ENCODE peak calls at places on chromosomes 3 and 15, in six cellular contexts. M is esophagus squamous epithelium; Q is CD8-positive, alpha-beta T cell; A is lower lobe of right lung; K is upper lobe of right lung; U is HFF-Myc. B is an unnamed sample.

GRCh38 chr3:183539821-183540220 is 15.7 kb downstream of the KLHL6 start:
- DNase-seq in A (no peak), Q (no peak), U (no peak), M (no peak), K (no peak), B (no peak)

GRCh38 chr3:143573904-143574303 is 274.4 kb downstream of the SLC9A9 start:
- DNase-seq in U (no peak), Q (no peak), M (no peak), A (no peak), K (no peak), B (no peak)

GRCh38 chr15:57424628-57425405 is 48.5 kb downstream of the CGNL1 start:
- DNase-seq in M (no peak), U (no peak), A (no peak), Q (no peak), K (no peak), B (no peak)

GRCh38 chr3:71511446-71511845 is 72.1 kb downstream of the FOXP1 start:
- DNase-seq in M (no peak), A (no peak), U (no peak), Q (no peak), K (no peak), B (no peak)

GRCh38 chr3:14769531-14770325 is 49.0 kb upstream of the FGD5 start:
- DNase-seq in U (no peak), Q (no peak), M (no peak), K (peak; percentile 36), A (no peak), B (no peak)

GRCh38 chr3:194043516-194043915 is 92.4 kb upstream of the HES1 start:
- DNase-seq in Q (no peak), A (no peak), U (no peak), K (no peak), M (no peak), B (no peak)

GRCh38 chr3:189070965-189071364 is 100.8 kb upstream of the TPRG1 start:
- DNase-seq in A (no peak), K (no peak), Q (no peak), M (no peak), U (no peak), B (no peak)

GRCh38 chr3:172685331-172686214 is 25.3 kb downstream of the NCEH1 start:
- DNase-seq in K (no peak), Q (no peak), A (no peak), U (no peak), M (no peak), B (no peak)

DNA sequence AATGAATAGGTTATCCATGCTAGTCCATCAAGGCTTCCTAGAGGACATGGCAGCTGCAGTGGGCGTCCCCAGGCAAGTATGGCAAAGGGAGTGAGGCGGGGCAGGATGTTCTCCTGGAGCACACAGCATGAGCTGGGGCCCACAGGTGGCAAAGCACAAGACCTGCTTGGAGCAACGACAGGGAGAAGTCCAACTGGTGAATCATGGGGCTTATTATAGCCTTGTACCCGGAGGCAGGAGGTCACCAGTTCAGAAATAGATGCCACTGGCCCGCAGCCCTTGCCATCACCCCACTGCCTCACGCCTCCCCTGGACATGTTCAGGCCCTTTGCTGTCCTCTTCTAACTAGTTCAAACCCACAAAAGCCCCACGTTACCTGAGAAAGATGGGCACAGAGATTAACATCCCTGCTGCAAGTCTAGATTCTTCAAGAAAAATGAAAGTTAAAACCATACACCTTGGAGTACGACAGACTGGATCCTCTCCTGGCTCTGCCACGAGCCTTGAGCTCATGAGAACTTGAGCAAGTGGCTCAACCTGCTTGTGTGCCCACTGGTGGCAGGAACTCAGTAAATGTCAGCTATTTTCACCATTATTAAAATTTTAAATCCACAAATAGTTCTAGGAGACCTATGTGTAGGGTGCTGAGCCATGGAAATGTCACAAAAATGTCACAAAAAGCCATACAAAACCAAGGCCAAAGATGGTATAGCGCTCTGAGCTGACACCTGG is 1.8 kb upstream of the SRGAP3 start:
- DNase-seq in A (no peak), M (no peak), K (no peak), Q (no peak), U (no peak), B (no peak)
- TF ChIP-seq CTCF in A (no peak), M (no peak), K (no peak), Q (no peak), U (no peak), B (peak; percentile 36)

DNA sequence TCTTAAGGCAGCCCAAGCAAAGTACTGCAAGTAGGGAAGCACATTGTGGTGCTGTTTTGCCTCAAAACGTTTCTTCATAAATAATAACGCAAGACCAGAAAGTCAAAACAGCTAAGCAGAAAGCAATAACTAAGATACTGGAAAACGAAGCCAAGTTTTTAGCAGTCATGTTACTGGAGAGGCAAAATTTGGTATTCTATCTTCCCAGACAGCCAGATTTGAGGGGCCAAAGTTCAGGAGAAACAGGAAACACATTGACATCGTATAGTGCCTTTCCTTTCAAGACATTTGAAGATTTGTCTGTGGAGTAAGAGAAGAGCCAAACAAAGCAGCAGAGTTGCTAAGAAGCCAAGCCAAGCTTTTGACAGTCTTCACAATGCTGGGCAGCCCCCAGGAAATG is 843.6 kb upstream of the NECTIN3 start:
- DNase-seq in K (no peak), M (no peak), Q (no peak), U (no peak), A (no peak), B (no peak)
- H3K4me3 ChIP-seq in K (no peak overlapping the region), M (no peak overlapping the region), Q (no peak overlapping the region), U (no peak overlapping the region), A (no peak overlapping the region), B (no peak overlapping the region)

GRCh38 chr3:171168086-171168485 is 141.6 kb upstream of the SLC2A2 start:
- DNase-seq in A (no peak), K (no peak), Q (no peak), U (no peak), M (no peak), B (peak; percentile 94)
- TF ChIP-seq CTCF in A (no peak), K (no peak), Q (no peak), U (peak; percentile 43), M (no peak), B (peak; percentile 73)

GRCh38 chr15:80072285-80072684 is 12.8 kb downstream of the ZFAND6 start:
- DNase-seq in U (peak; percentile 87), Q (no peak), M (no peak), A (no peak), K (no peak), B (peak; percentile 82)
- H3K4me3 ChIP-seq in U (peak overlapping the region; percentile 47), Q (peak overlapping the region; percentile 32), M (peak overlapping the region; percentile 25), A (peak overlapping the region; percentile 45), K (peak overlapping the region; percentile 35), B (peak overlapping the region; percentile 56)

B was measured in epithelial cell of proximal tubule.